ENCODE peak calls at places on chromosomes 16 and 17, in seven cellular contexts. E is adrenal gland; K is stimulated activated CD8-positive, alpha-beta memory T cell treated with anti-CD3 and anti-CD28 coated beads, Interleukin-4, amount 100 ng/mL, for 4 hours; M is anterior cingulate cortex; A is EL; O is ureter; B is colonic mucosa. S is an unnamed sample.

GRCh38 chr16:53773150-53773846 is 69.3 kb downstream of the FTO start:
- DNase-seq in K (no peak), O (peak; percentile 45), A (peak; percentile 72), B (peak; percentile 68), M (no peak), E (peak; percentile 35), S (no peak)

GRCh38 chr16:68994324-68994723 is 111.1 kb upstream of the HAS3 start:
- DNase-seq in O (no peak), B (no peak), M (no peak), A (no peak), K (no peak), E (no peak), S (no peak)

GRCh38 chr17:17795946-17796786 is 40.6 kb downstream of the SREBF1 start:
- DNase-seq in E (no peak), B (no peak), K (no peak), O (no peak), A (no peak), M (no peak), S (no peak)

GRCh38 chr16:81004646-81005353 is 1.9 kb downstream of the CMC2 start:
- DNase-seq in E (no peak), M (no peak), O (no peak), B (peak; percentile 53), A (peak; percentile 69), K (no peak), S (no peak)

GRCh38 chr16:86672215-86672863 is 94.0 kb downstream of the FOXL1 start:
- DNase-seq in B (no peak), O (no peak), K (no peak), M (no peak), E (no peak), A (no peak), S (no peak)

GRCh38 chr17:82248815-82249638 is 20.2 kb downstream of the SLC16A3 start:
- DNase-seq in B (no peak), A (no peak), M (no peak), K (no peak), O (no peak), E (no peak), S (no peak)

GRCh38 chr17:80738987-80739730 is 194.5 kb downstream of the RPTOR start:
- DNase-seq in M (no peak), K (no peak), O (no peak), E (no peak), B (no peak), A (no peak), S (no peak)

GRCh38 chr17:17877548-17878358 is 41.0 kb upstream of the SREBF1 start:
- DNase-seq in O (peak; percentile 81), E (peak; percentile 82), B (peak; percentile 40), K (no peak), M (peak; percentile 24), A (peak; percentile 36), S (no peak)

GRCh38 chr17:82106697-82107305 is 8.8 kb upstream of the FASN start:
- DNase-seq in A (no peak), O (no peak), K (no peak), M (peak; percentile 19), E (peak; percentile 21), B (no peak), S (no peak)

GRCh38 chr16:87278191-87279093 is 38.8 kb downstream of the C16orf95 start:
- DNase-seq in A (peak; percentile 66), M (peak; percentile 21), K (no peak), O (peak; percentile 85), B (peak; percentile 77), E (peak; percentile 71), S (peak; percentile 34)

GRCh38 chr17:75573540-75573957 is 14.1 kb upstream of the MYO15B start:
- DNase-seq in A (no peak), E (no peak), O (no peak), M (no peak), B (no peak), K (no peak), S (no peak)

GRCh38 chr17:40344321-40345160 is 20.0 kb downstream of the GJD3 start:
- DNase-seq in B (no peak), O (no peak), M (no peak), K (no peak), E (no peak), A (no peak), S (no peak)

GRCh38 chr16:84044108-84044488 is 1.5 kb upstream of the SLC38A8 start:
- DNase-seq in E (no peak), K (no peak), M (no peak), O (no peak), B (no peak), A (peak; percentile 14), S (no peak)

GRCh38 chr17:39564201-39564828 is 43.4 kb downstream of the NEUROD2 start:
- DNase-seq in O (no peak), M (no peak), B (no peak), A (no peak), E (no peak), K (no peak), S (no peak)